ENCODE peak calls at places on chromosome 10, in five cellular contexts. X, H, T, D and P are unnamed samples.

GRCh38 chr10:13201132-13201531 is 33.0 kb downstream of the UCMA start:
- DNase-seq in X (no peak), H (no peak), T (no peak), D (peak; percentile 7), P (no peak)

GRCh38 chr10:132696728-132697567 is 89.0 kb downstream of the NKX6-2 start:
- DNase-seq in X (no peak), H (no peak), T (no peak), D (no peak), P (no peak)

GRCh38 chr10:8056891-8057331 is 2.4 kb downstream of the GATA3 start:
- DNase-seq in X (no peak), H (no peak), T (no peak), D (no peak), P (no peak)

GRCh38 chr10:133357293-133358151 is at the start of gene FUOM:
- DNase-seq in X (no peak), H (peak; percentile 64), T (peak; percentile 66), D (peak; percentile 37), P (peak; percentile 87)

GRCh38 chr10:129192344-129193128 is 274.5 kb upstream of the MGMT start:
- DNase-seq in X (no peak), H (peak; percentile 49), T (peak; percentile 30), D (no peak), P (no peak)

GRCh38 chr10:83983578-83984255 is 155.6 kb upstream of the GHITM start:
- DNase-seq in X (no peak), H (peak; percentile 42), T (no peak), D (peak; percentile 18), P (no peak)

GRCh38 chr10:99921948-99922347 is 87.8 kb downstream of the DNMBP start:
- DNase-seq in X (no peak), H (no peak), T (no peak), D (no peak), P (no peak)

GRCh38 chr10:99859585-99859984 is 77.1 kb downstream of the ABCC2 start:
- DNase-seq in X (no peak), H (no peak), T (no peak), D (peak; percentile 45), P (no peak)

GRCh38 chr10:4086041-4086886 is 301.3 kb upstream of the KLF6 start:
- DNase-seq in X (no peak), H (peak; percentile 90), T (no peak), D (peak; percentile 49), P (no peak)

GRCh38 chr10:6558272-6558671 is 21.8 kb downstream of the PRKCQ start:
- DNase-seq in X (no peak), H (no peak), T (no peak), D (no peak), P (no peak)

GRCh38 chr10:94012834-94013830 is 19.4 kb downstream of the PLCE1 start:
- DNase-seq in X (no peak), H (no peak), T (no peak), D (no peak), P (no peak)

GRCh38 chr10:101060036-101060950 is 1.5 kb upstream of the KAZALD1 start:
- DNase-seq in X (peak; percentile 75), H (peak; percentile 96), T (peak; percentile 93), D (peak; percentile 95), P (peak; percentile 92)

GRCh38 chr10:12322583-12323131 is 26.7 kb upstream of the CAMK1D start:
- DNase-seq in X (no peak), H (no peak), T (no peak), D (no peak), P (no peak)

GRCh38 chr10:44857363-44858016 is 53.6 kb upstream of the TMEM72 start:
- DNase-seq in X (peak; percentile 57), H (peak; percentile 95), T (peak; percentile 78), D (peak; percentile 96), P (peak; percentile 92)

GRCh38 chr10:118002581-118002980 is 44.2 kb downstream of the RAB11FIP2 start:
- DNase-seq in X (peak; percentile 14), H (peak; percentile 14), T (no peak), D (peak; percentile 57), P (no peak)

GRCh38 chr10:130432271-130432670 is 296.1 kb downstream of the GLRX3 start:
- DNase-seq in X (no peak), H (no peak), T (no peak), D (no peak), P (peak; percentile 65)

GRCh38 chr10:132703305-132704007 is 82.5 kb downstream of the NKX6-2 start:
- DNase-seq in X (no peak), H (no peak), T (no peak), D (no peak), P (no peak)

GRCh38 chr10:4260483-4260882 is 475.5 kb upstream of the KLF6 start:
- DNase-seq in X (no peak), H (peak; percentile 58), T (no peak), D (peak; percentile 78), P (no peak)

GRCh38 chr10:100923580-100923979 is 10.8 kb downstream of the SLF2 start:
- DNase-seq in X (no peak), H (no peak), T (no peak), D (no peak), P (no peak)

GRCh38 chr10:110498087-110498981 is 627 bp downstream of the DUSP5 start:
- DNase-seq in X (no peak), H (peak; percentile 73), T (peak; percentile 68), D (peak; percentile 70), P (peak; percentile 87)

GRCh38 chr10:8017276-8017675 is 37.2 kb upstream of the GATA3 start:
- DNase-seq in X (peak; percentile 16), H (peak; percentile 56), T (no peak), D (peak; percentile 52), P (no peak)

GRCh38 chr10:24853661-24854060 is 98.7 kb downstream of the PRTFDC1 start:
- DNase-seq in X (no peak), H (no peak), T (no peak), D (no peak), P (no peak)

GRCh38 chr10:1364151-1364910 is 308.1 kb downstream of the WDR37 start:
- DNase-seq in X (no peak), H (no peak), T (no peak), D (no peak), P (peak; percentile 71)

GRCh38 chr10:44370731-44371248 is 14.1 kb downstream of the CXCL12 start:
- DNase-seq in X (no peak), H (no peak), T (no peak), D (no peak), P (no peak)

GRCh38 chr10:29407280-29407858 is 118.5 kb downstream of the LYZL1 start:
- DNase-seq in X (no peak), H (no peak), T (no peak), D (no peak), P (no peak)

GRCh38 chr10:5103481-5103880 is 9.3 kb downstream of the AKR1C3 start:
- DNase-seq in X (no peak), H (no peak), T (no peak), D (no peak), P (no peak)

GRCh38 chr10:110192552-110192951 is 14.9 kb upstream of the MXI1 start:
- DNase-seq in X (no peak), H (no peak), T (no peak), D (no peak), P (peak; percentile 49)

GRCh38 chr10:91887075-91887899 is 22.0 kb downstream of the FGFBP3 start:
- DNase-seq in X (no peak), H (peak; percentile 70), T (no peak), D (peak; percentile 61), P (peak; percentile 83)

GRCh38 chr10:12587408-12587807 is 238.1 kb downstream of the CAMK1D start:
- DNase-seq in X (no peak), H (no peak), T (no peak), D (no peak), P (no peak)

GRCh38 chr10:32417906-32418547 is 27.9 kb upstream of the CCDC7 start:
- DNase-seq in X (peak; percentile 73), H (peak; percentile 94), T (no peak), D (peak; percentile 94), P (no peak)

GRCh38 chr10:31001740-31002139 is 29.9 kb downstream of the ZNF438 start:
- DNase-seq in X (no peak), H (no peak), T (no peak), D (no peak), P (no peak)

GRCh38 chr10:68301790-68302502 is 29.9 kb upstream of the HNRNPH3 start:
- DNase-seq in X (peak; percentile 32), H (peak; percentile 68), T (no peak), D (peak; percentile 81), P (no peak)

GRCh38 chr10:93166116-93166515 is 92.4 kb downstream of the CYP26A1 start:
- DNase-seq in X (no peak), H (no peak), T (no peak), D (no peak), P (no peak)

GRCh38 chr10:65275296-65275695 is 1650.5 kb upstream of the LRRTM3 start:
- DNase-seq in X (no peak), H (no peak), T (no peak), D (no peak), P (no peak)

GRCh38 chr10:110609592-110609991 is 34.5 kb upstream of the RBM20 start:
- DNase-seq in X (no peak), H (peak; percentile 5), T (no peak), D (no peak), P (no peak)

DNA sequence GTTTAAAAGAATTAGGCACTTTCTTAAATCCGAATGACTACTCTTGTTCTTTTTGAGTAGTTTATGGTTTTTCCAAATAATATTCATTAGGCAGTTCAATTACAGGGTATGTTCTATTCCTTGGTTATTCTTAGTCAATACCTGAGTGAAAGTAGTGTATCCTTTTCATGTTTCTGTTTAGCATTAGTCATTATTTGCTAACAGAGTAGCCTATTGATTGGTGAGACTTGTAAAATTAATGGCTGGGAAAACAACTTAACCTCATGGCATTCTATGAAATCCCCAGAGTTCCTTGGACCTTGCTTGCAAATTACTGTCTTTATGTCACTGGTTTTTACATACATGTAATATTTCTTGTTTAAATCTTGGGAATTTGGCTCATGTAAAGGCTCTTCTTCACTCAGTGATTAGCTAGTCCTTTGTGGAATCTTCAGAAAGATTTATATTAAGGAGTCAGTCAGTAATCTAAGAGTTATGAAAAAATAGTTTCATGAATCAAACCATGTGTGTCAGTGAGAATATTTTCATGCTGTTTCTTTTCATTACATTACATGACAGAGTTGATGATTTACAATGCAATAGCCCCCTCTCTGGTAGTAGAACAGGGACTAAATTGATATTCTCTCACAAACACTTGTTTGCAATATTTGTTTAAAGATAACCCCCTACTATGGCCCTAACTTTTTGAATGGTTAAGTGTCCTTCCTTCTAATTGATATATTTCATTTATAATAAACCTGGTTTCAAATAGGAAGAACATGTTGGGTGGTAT is 81.5 kb upstream of the LRRTM3 start:
- DNase-seq in X (no peak), H (peak; percentile 4), T (no peak), D (peak; percentile 26), P (no peak)
- TF ChIP-seq CTCF in X (no peak), H (peak; percentile 7), T (no peak), D (no peak), P (peak; percentile 55)

GRCh38 chr10:3068201-3068967 is 1.0 kb downstream of the PFKP start:
- DNase-seq in X (no peak), H (peak; percentile 79), T (peak; percentile 71), D (peak; percentile 72), P (no peak)
- TF ChIP-seq CTCF in X (peak; percentile 39), H (peak; percentile 28), T (peak; percentile 33), D (peak; percentile 60), P (peak; percentile 44)

GRCh38 chr10:88131561-88132139 is 268.2 kb downstream of the PTEN start:
- DNase-seq in X (no peak), H (no peak), T (peak; percentile 37), D (no peak), P (no peak)
- TF ChIP-seq CTCF in X (no peak), H (no peak), T (no peak), D (no peak), P (no peak)

DNA sequence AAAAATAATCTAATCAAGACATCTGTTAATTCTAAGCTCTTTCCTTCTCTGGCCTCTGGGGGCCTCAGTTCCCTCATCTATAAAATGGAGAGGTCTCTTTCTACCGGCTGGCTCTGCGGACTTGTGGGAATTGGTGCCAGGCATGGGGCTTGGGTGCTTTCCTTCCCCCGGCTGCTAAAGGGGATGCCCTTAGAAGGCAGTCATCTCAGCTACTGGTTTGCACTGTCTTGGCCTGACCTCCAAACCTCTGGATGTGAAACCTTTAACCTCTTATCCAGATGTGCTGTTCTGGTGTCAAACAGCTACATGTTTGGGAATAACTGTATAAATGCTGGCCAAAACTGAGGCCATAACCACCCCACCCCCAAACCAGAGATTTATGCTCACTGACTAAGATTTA is 320.0 kb downstream of the RPS24 start:
- DNase-seq in X (no peak), H (no peak), T (no peak), D (no peak), P (no peak)
- TF ChIP-seq CTCF in X (peak; percentile 4), H (no peak), T (no peak), D (no peak), P (no peak)